ENCODE peak calls at places on chromosomes 11 and 22, in six cellular contexts. D is NCI-H1092 treated with DMSO at 0.1 percent for 48 hours; W is GM23248; M is stimulated activated CD8-positive, alpha-beta memory T cell treated with anti-CD3 and anti-CD28 coated beads, Interleukin-4, amount 100 ng/mL, for 48 hours; N is A172; Z is activated naive CD8-positive, alpha-beta T cell treated with anti-CD3 and anti-CD28 coated beads, Interleukin-2, amount 10 ng/mL, durations not matched to agents 7 days and 5 days. B is an unnamed sample.

GRCh38 chr11:65274734-65275682 is 13.2 kb downstream of the POLA2 start:
- DNase-seq in N (peak), W (peak), Z (no peak), D (peak), M (no peak), B (peak)

GRCh38 chr22:40203568-40203967 is 25.8 kb downstream of the TNRC6B start:
- DNase-seq in M (no peak), Z (no peak), N (no peak), D (peak), W (peak), B (no peak)

GRCh38 chr22:22150457-22150856 is 94.1 kb upstream of the VPREB1 start:
- DNase-seq in Z (no peak), D (no peak), N (no peak), W (no peak), M (no peak), B (no peak)

GRCh38 chr22:42720263-42721044 is at the start of gene A4GALT:
- DNase-seq in Z (peak), M (peak), W (peak), N (no peak), D (no peak), B (no peak)

GRCh38 chr11:110367571-110367970 is 62.2 kb upstream of the FDX1 start:
- DNase-seq in N (no peak), M (no peak), D (peak), W (peak), Z (no peak), B (no peak)

GRCh38 chr11:60544077-60544476 is 28.9 kb downstream of the MS4A13 start:
- DNase-seq in W (no peak), N (no peak), D (no peak), M (no peak), Z (no peak), B (no peak)

GRCh38 chr22:35150163-35151107 is 84.5 kb downstream of the ISX start:
- DNase-seq in D (peak), Z (peak), N (peak), M (peak), W (peak), B (peak)

GRCh38 chr11:68682531-68682931 is 1.8 kb upstream of the GAL start:
- DNase-seq in Z (no peak), D (no peak), N (no peak), W (peak), M (peak), B (no peak)

GRCh38 chr11:84289381-84289906 is 1003.3 kb upstream of the CCDC90B start:
- DNase-seq in D (no peak), W (peak), M (no peak), Z (no peak), N (peak), B (peak)

GRCh38 chr11:116605543-116605942 is 167.2 kb downstream of the BUD13 start:
- DNase-seq in Z (peak), M (peak), N (peak), W (peak), D (peak), B (peak)

GRCh38 chr11:69123593-69124545 is 31.9 kb upstream of the SMIM38 start:
- DNase-seq in M (peak), D (no peak), N (no peak), Z (no peak), W (no peak), B (no peak)

GRCh38 chr11:122690801-122691649 is 35.5 kb downstream of the UBASH3B start:
- DNase-seq in W (peak), D (peak), M (no peak), N (no peak), Z (no peak), B (peak)

GRCh38 chr11:1220941-1221721 is 1.7 kb upstream of the MUC5B start:
- DNase-seq in M (no peak), N (no peak), W (no peak), D (no peak), Z (no peak), B (no peak)

GRCh38 chr11:26949846-26950245 is 44.1 kb upstream of the FIBIN start:
- DNase-seq in N (no peak), Z (no peak), M (no peak), D (no peak), W (peak), B (no peak)

GRCh38 chr11:108890482-108891092 is 225.7 kb downstream of the DDX10 start:
- DNase-seq in W (no peak), Z (no peak), M (no peak), N (no peak), D (peak), B (no peak)

GRCh38 chr11:124467376-124468061 is 22.0 kb upstream of the OR8B8 start:
- DNase-seq in Z (no peak), N (no peak), W (no peak), D (no peak), M (no peak), B (peak)

GRCh38 chr11:18313985-18314763 is 7.8 kb downstream of the HPS5 start:
- DNase-seq in Z (no peak), D (no peak), W (peak), N (peak), M (no peak), B (peak)

GRCh38 chr11:111946499-111946898 is 9.4 kb downstream of the DIXDC1 start:
- DNase-seq in W (no peak), D (no peak), Z (no peak), M (no peak), N (no peak), B (no peak)

GRCh38 chr22:35343664-35344550 is 37.0 kb upstream of the HMOX1 start:
- DNase-seq in Z (no peak), N (no peak), M (no peak), D (no peak), W (no peak), B (no peak)

GRCh38 chr22:46576556-46577351 is 39.3 kb upstream of the CELSR1 start:
- DNase-seq in N (no peak), M (peak), Z (peak), D (no peak), W (peak), B (no peak)

GRCh38 chr11:27487706-27488105 is 15.1 kb upstream of the LGR4 start:
- DNase-seq in D (no peak), M (no peak), N (no peak), W (no peak), Z (no peak), B (no peak)

GRCh38 chr11:133941546-133941945 is 15.2 kb downstream of the IGSF9B start:
- DNase-seq in N (no peak), D (no peak), Z (no peak), M (no peak), W (no peak), B (no peak)

GRCh38 chr11:65505434-65506315 is 6.8 kb downstream of the MALAT1 start:
- DNase-seq in M (no peak), W (peak), Z (no peak), D (no peak), N (no peak), B (no peak)

GRCh38 chr11:107370390-107370789 is 87.2 kb downstream of the CWF19L2 start:
- DNase-seq in N (peak), W (peak), D (no peak), Z (no peak), M (no peak), B (peak)

GRCh38 chr11:94873910-94874575 is 99.3 kb downstream of the CWC15 start:
- DNase-seq in Z (no peak), D (no peak), N (no peak), M (no peak), W (no peak), B (no peak)

GRCh38 chr11:64400096-64400495 is 41.1 kb downstream of the RPS6KA4 start:
- DNase-seq in D (no peak), M (no peak), Z (no peak), W (peak), N (peak), B (no peak)

GRCh38 chr22:19121631-19122142 is 525 bp downstream of the DGCR2 start:
- DNase-seq in W (peak), D (peak), N (no peak), Z (peak), M (peak), B (no peak)

GRCh38 chr11:762421-763072 is 14.7 kb downstream of the GATD1 start:
- DNase-seq in M (peak), N (peak), W (peak), D (no peak), Z (no peak), B (peak)